ENCODE peak calls at places on chromosomes 16 and 17, in eight cellular contexts. V is dorsolateral prefrontal cortex, O is WERI-Rb-1, D is cardiac fibroblast, U is prostate gland, E is heart right ventricle, X is BE2C, B is GM12878. N is an unnamed sample.

GRCh38 chr16:70349783-70350182 is 3.1 kb downstream of the DDX19A start:
- DNase-seq in V (no peak), O (no peak), D (no peak), U (no peak), E (no peak), X (no peak), B (no peak), N (no peak)

GRCh38 chr16:17460890-17461289 is 9.9 kb downstream of the XYLT1 start:
- DNase-seq in V (no peak), O (no peak), D (no peak), U (no peak), E (no peak), X (no peak), B (no peak), N (no peak)

GRCh38 chr17:55202906-55203305 is 61.9 kb upstream of the HLF start:
- DNase-seq in V (no peak), O (no peak), D (no peak), U (no peak), E (no peak), X (no peak), B (no peak), N (no peak)

GRCh38 chr17:27879987-27880608 is 13.1 kb downstream of the LYRM9 start:
- DNase-seq in V (peak), O (peak), D (peak), U (peak), E (peak), X (peak), B (peak), N (no peak)

GRCh38 chr16:57632568-57632967 is 4.1 kb downstream of the ADGRG1 start:
- DNase-seq in V (no peak), O (peak), D (no peak), U (no peak), E (peak), X (no peak), B (no peak), N (no peak)

GRCh38 chr16:46907061-46907774 is 23.1 kb downstream of the GPT2 start:
- DNase-seq in V (no peak), O (no peak), D (no peak), U (no peak), E (no peak), X (no peak), B (no peak), N (no peak)

GRCh38 chr16:79970551-79971236 is 370.2 kb upstream of the MAF start:
- DNase-seq in V (no peak), O (no peak), D (peak), U (no peak), E (peak), X (no peak), B (no peak), N (no peak)

GRCh38 chr17:30992551-30992950 is 21.7 kb downstream of the RNF135 start:
- DNase-seq in V (no peak), O (no peak), D (no peak), U (no peak), E (no peak), X (no peak), B (no peak), N (no peak)

GRCh38 chr17:47935961-47936360 is 5.4 kb upstream of the PNPO start:
- DNase-seq in V (no peak), O (no peak), D (peak), U (no peak), E (no peak), X (no peak), B (no peak), N (peak)

GRCh38 chr17:32484628-32485027 is 2.2 kb upstream of the CDK5R1 start:
- DNase-seq in V (no peak), O (no peak), D (no peak), U (no peak), E (no peak), X (no peak), B (no peak), N (no peak)

GRCh38 chr16:50323335-50324011 is 45.3 kb downstream of the BRD7 start:
- DNase-seq in V (no peak), O (peak), D (peak), U (no peak), E (no peak), X (peak), B (no peak), N (no peak)

GRCh38 chr17:50638851-50639767 is 4.4 kb downstream of the ABCC3 start:
- DNase-seq in V (peak), O (no peak), D (peak), U (peak), E (peak), X (peak), B (no peak), N (peak)

GRCh38 chr17:50642722-50643656 is 8.3 kb downstream of the ABCC3 start:
- DNase-seq in V (no peak), O (no peak), D (no peak), U (no peak), E (no peak), X (peak), B (no peak), N (no peak)

GRCh38 chr17:50642071-50642721 is 7.5 kb downstream of the ABCC3 start:
- DNase-seq in V (no peak), O (no peak), D (no peak), U (no peak), E (no peak), X (no peak), B (no peak), N (no peak)

GRCh38 chr17:50640701-50641338 is 6.1 kb downstream of the ABCC3 start:
- DNase-seq in V (no peak), O (peak), D (peak), U (no peak), E (no peak), X (peak), B (no peak), N (no peak)

GRCh38 chr17:50641339-50641725 is 6.7 kb downstream of the ABCC3 start:
- DNase-seq in V (no peak), O (no peak), D (no peak), U (peak), E (no peak), X (no peak), B (no peak), N (no peak)
- TF ChIP-seq CTCF in V (no peak), O (no peak), D (no peak), U (no peak), E (no peak), X (no peak), B (no peak), N (no peak)

GRCh38 chr17:10195090-10195489 is 3.3 kb downstream of the GAS7 start:
- DNase-seq in V (no peak), O (no peak), D (no peak), U (no peak), E (no peak), X (no peak), B (no peak), N (no peak)

GRCh38 chr17:10196384-10196783 is 2.0 kb downstream of the GAS7 start:
- DNase-seq in V (no peak), O (no peak), D (no peak), U (no peak), E (no peak), X (no peak), B (no peak), N (no peak)

GRCh38 chr17:10193632-10194031 is 4.8 kb downstream of the GAS7 start:
- DNase-seq in V (no peak), O (no peak), D (no peak), U (no peak), E (no peak), X (no peak), B (no peak), N (no peak)

GRCh38 chr17:10192963-10193362 is 5.4 kb downstream of the GAS7 start:
- DNase-seq in V (no peak), O (no peak), D (peak), U (no peak), E (no peak), X (no peak), B (no peak), N (peak)

GRCh38 chr17:10192500-10192899 is 5.9 kb downstream of the GAS7 start:
- DNase-seq in V (no peak), O (no peak), D (no peak), U (no peak), E (no peak), X (no peak), B (no peak), N (no peak)
- H3K4me3 ChIP-seq in V (no peak), O (no peak), D (no peak), U (no peak), E (no peak), X (no peak), B (no peak), N (no peak)

GRCh38 chr17:38917259-38917658 is 8.2 kb upstream of the LASP1NB start:
- DNase-seq in V (peak), O (no peak), D (no peak), U (no peak), E (no peak), X (no peak), B (no peak), N (no peak)
- TF ChIP-seq CTCF in V (no peak), O (no peak), D (no peak), U (no peak), E (no peak), X (peak), B (no peak), N (no peak)

GRCh38 chr16:31916056-31916488 is 42.5 kb downstream of the ZNF267 start:
- DNase-seq in V (no peak), O (no peak), D (no peak), U (no peak), E (no peak), X (no peak), B (no peak), N (no peak)
- H3K4me3 ChIP-seq in V (no peak), O (no peak), D (no peak), U (no peak), E (no peak), X (no peak), B (no peak), N (no peak)

GRCh38 chr17:46889992-46890564 is 32.9 kb upstream of the GOSR2 start:
- DNase-seq in V (no peak), O (no peak), D (no peak), U (no peak), E (no peak), X (no peak), B (no peak), N (no peak)
- TF ChIP-seq CTCF in V (no peak), O (no peak), D (no peak), U (no peak), E (no peak), X (no peak), B (no peak), N (no peak)

DNA sequence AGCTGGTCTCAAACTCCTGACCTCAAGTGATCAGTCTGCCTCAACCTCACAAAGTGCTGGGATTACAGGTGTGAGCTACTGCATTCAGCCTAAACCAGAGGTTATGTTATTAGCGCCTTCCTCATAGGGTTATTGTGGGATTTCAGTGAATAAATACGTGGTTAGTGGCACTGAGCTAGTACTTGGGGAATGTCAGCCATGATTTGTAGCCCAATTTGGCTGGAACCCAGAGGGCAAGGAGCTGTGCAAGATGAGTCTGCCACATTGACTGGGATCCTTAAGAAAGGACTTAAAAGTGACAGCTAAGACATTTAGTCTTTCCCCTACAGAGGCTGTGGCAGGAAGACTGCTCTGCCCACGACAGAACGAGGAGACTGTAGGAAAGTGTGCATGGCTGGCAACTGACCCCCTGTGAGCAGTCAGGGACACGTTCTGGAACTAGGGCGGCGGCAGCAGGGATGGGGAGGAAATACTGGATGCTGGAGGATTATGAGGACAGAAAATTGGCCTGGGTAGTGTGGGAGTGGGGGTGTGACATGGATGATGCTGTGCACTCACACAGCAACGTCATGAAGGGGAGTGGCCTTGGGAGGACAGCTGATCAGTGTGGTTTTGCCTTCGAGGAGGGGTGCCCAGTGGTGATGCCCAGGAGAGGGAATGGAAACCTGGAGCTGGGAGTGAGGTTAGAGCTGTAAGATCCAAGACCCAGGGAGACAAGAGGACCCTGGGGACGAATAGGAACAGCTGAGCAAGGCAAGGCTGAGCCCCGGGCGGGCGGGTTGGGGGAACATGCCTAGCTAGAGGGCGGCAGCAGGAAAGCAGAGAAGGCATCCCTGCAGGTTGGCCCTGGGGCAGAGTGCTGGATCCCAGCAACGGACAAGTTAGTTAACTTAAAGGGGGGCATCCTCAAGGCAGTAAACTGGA is 14.5 kb downstream of the ATP5PD start:
- DNase-seq in V (peak), O (peak), D (peak), U (peak), E (peak), X (peak), B (no peak), N (no peak)
- H3K4me3 ChIP-seq in V (peak), O (peak), D (peak), U (no peak), E (peak), X (peak), B (peak), N (peak)

GRCh38 chr17:43995150-43995471 is 9.3 kb upstream of the NAGS start:
- DNase-seq in V (no peak), O (no peak), D (no peak), U (no peak), E (no peak), X (no peak), B (no peak), N (no peak)
- TF ChIP-seq CTCF in V (peak), O (no peak), D (no peak), U (no peak), E (no peak), X (no peak), B (no peak), N (no peak)